ENCODE peak calls at places on chromosomes 16 and 17, in six cellular contexts. I, S, R, B, A and O are unnamed samples.

GRCh38 chr16:1771864-1772361 is 570 bp upstream of the NME3 start:
- DNase-seq in I (no peak), S (no peak), R (no peak), B (no peak), A (no peak), O (peak)

GRCh38 chr16:30024451-30024850 is 1.5 kb downstream of the C16orf92 start:
- DNase-seq in I (no peak), S (no peak), R (no peak), B (no peak), A (no peak), O (no peak)

GRCh38 chr17:41107941-41108445 is 2.8 kb downstream of the KRTAP4-9 start:
- DNase-seq in I (no peak), S (no peak), R (no peak), B (no peak), A (no peak), O (no peak)

GRCh38 chr17:44759096-44759915 is 518 bp downstream of the ADAM11 start:
- DNase-seq in I (no peak), S (no peak), R (peak), B (no peak), A (peak), O (no peak)

GRCh38 chr17:9141423-9141753 is 120.1 kb downstream of the NTN1 start:
- DNase-seq in I (no peak), S (no peak), R (no peak), B (no peak), A (no peak), O (no peak)

GRCh38 chr17:78130439-78131101 is at the start of gene TMC8:
- DNase-seq in I (no peak), S (peak), R (no peak), B (peak), A (no peak), O (no peak)

GRCh38 chr16:8718753-8719386 is 44.5 kb downstream of the ABAT start:
- DNase-seq in I (no peak), S (no peak), R (no peak), B (no peak), A (no peak), O (no peak)

GRCh38 chr17:8073627-8074485 is 13.7 kb downstream of the ALOX12B start:
- DNase-seq in I (no peak), S (peak), R (peak), B (peak), A (peak), O (peak)

GRCh38 chr17:5042152-5043022 is 7.2 kb upstream of the SLC52A1 start:
- DNase-seq in I (no peak), S (no peak), R (no peak), B (no peak), A (no peak), O (no peak)

GRCh38 chr17:46785696-46786095 is 32.8 kb downstream of the WNT3 start:
- DNase-seq in I (no peak), S (no peak), R (no peak), B (no peak), A (no peak), O (no peak)

GRCh38 chr17:2125013-2125535 is 70.2 kb downstream of the HIC1 start:
- DNase-seq in I (no peak), S (no peak), R (no peak), B (no peak), A (no peak), O (no peak)

GRCh38 chr16:85401917-85402766 is 211.0 kb upstream of the GSE1 start:
- DNase-seq in I (no peak), S (no peak), R (no peak), B (peak), A (no peak), O (no peak)

GRCh38 chr17:48626470-48627241 is 498 bp upstream of the HOXB9 start:
- DNase-seq in I (peak), S (no peak), R (peak), B (no peak), A (no peak), O (peak)

GRCh38 chr16:70614208-70614951 is 32.0 kb upstream of the IL34 start:
- DNase-seq in I (no peak), S (no peak), R (no peak), B (no peak), A (no peak), O (no peak)

GRCh38 chr16:10514369-10515055 is 65.9 kb downstream of the EMP2 start:
- DNase-seq in I (no peak), S (peak), R (peak), B (no peak), A (peak), O (peak)

GRCh38 chr17:48442819-48443218 is 12.8 kb upstream of the SKAP1 start:
- DNase-seq in I (no peak), S (no peak), R (no peak), B (no peak), A (no peak), O (no peak)

GRCh38 chr16:89922884-89923639 is at the start of gene TUBB3:
- DNase-seq in I (no peak), S (no peak), R (peak), B (peak), A (peak), O (peak)

GRCh38 chr17:34006126-34006525 is 249.0 kb upstream of the CCL2 start:
- DNase-seq in I (no peak), S (no peak), R (no peak), B (no peak), A (no peak), O (no peak)

GRCh38 chr17:8382052-8382879 is 727 bp downstream of the RPL26 start:
- DNase-seq in I (no peak), S (no peak), R (no peak), B (no peak), A (no peak), O (peak)

GRCh38 chr17:56203430-56203829 is 50.2 kb downstream of the ANKFN1 start:
- DNase-seq in I (no peak), S (no peak), R (peak), B (no peak), A (no peak), O (peak)

GRCh38 chr17:58153046-58153445 is 4.9 kb downstream of the OR4D1 start:
- DNase-seq in I (no peak), S (peak), R (no peak), B (no peak), A (no peak), O (peak)

GRCh38 chr17:82160081-82160480 is 52.6 kb downstream of the CCDC57 start:
- DNase-seq in I (peak), S (no peak), R (no peak), B (no peak), A (no peak), O (peak)

GRCh38 chr17:560379-560935 is 154.2 kb downstream of the VPS53 start:
- DNase-seq in I (no peak), S (no peak), R (no peak), B (no peak), A (no peak), O (peak)

GRCh38 chr17:10192963-10193362 is 5.4 kb downstream of the GAS7 start:
- DNase-seq in I (no peak), S (no peak), R (peak), B (no peak), A (no peak), O (no peak)

GRCh38 chr17:40645932-40646331 is 1.7 kb downstream of the SMARCE1 start:
- DNase-seq in I (no peak), S (no peak), R (no peak), B (no peak), A (no peak), O (peak)

GRCh38 chr16:78034530-78034929 is 12.2 kb downstream of the CLEC3A start:
- DNase-seq in I (no peak), S (no peak), R (no peak), B (no peak), A (no peak), O (no peak)